ENCODE peak calls at places on chromosomes 6 and 20, in eight cellular contexts. W is stomach; E is upper lobe of right lung; P is GM23248; O is psoas muscle; D is naive thymus-derived CD4-positive, alpha-beta T cell; U is cardiac muscle cell; G is IMR-90. T is an unnamed sample. For H3K27me3, the result is how much of the 10 kb centered on the place peaks cover.

GRCh38 chr6:36848658-36849441 is 9.6 kb upstream of the CPNE5 start:
- DNase-seq in P (peak), D (no peak), O (no peak), E (peak), U (peak), G (no peak), W (peak), T (no peak)

GRCh38 chr20:38125157-38126056 is 39.7 kb downstream of the TGM2 start:
- DNase-seq in U (no peak), O (no peak), W (peak), E (peak), D (no peak), G (peak), P (no peak), T (peak)

GRCh38 chr20:11844691-11845090 is 73.0 kb upstream of the BTBD3 start:
- DNase-seq in W (no peak), E (no peak), P (no peak), O (no peak), D (no peak), G (no peak), U (no peak), T (no peak)

GRCh38 chr6:138970856-138971425 is 17.1 kb downstream of the REPS1 start:
- DNase-seq in P (peak), U (no peak), O (no peak), G (peak), W (no peak), E (no peak), D (no peak), T (peak)

GRCh38 chr6:68967549-68968300 is 332.6 kb downstream of the ADGRB3 start:
- DNase-seq in P (peak), D (peak), E (peak), G (peak), W (peak), O (peak), U (peak), T (peak)

GRCh38 chr6:28929887-28930620 is 6.3 kb upstream of the TRIM27 start:
- DNase-seq in E (no peak), O (no peak), P (peak), U (no peak), G (no peak), D (no peak), W (no peak), T (no peak)

GRCh38 chr20:45798935-45799642 is 7.3 kb downstream of the DNTTIP1 start:
- DNase-seq in U (peak), D (peak), E (no peak), W (peak), P (peak), O (peak), G (peak), T (peak)

GRCh38 chr6:10719386-10720228 is 3.3 kb upstream of the TMEM14C start:
- DNase-seq in E (peak), W (no peak), P (peak), U (no peak), G (no peak), O (peak), D (peak), T (peak)

GRCh38 chr6:14384175-14384949 is 266.8 kb downstream of the CD83 start:
- DNase-seq in D (no peak), O (no peak), E (no peak), P (no peak), G (no peak), W (no peak), U (no peak), T (no peak)

GRCh38 chr6:10555625-10556309 is 34.6 kb downstream of the GCNT2 start:
- DNase-seq in E (no peak), U (peak), O (peak), P (peak), W (peak), D (no peak), G (peak), T (peak)

GRCh38 chr20:35317416-35317815 is 25.2 kb upstream of the FAM83C start:
- DNase-seq in D (no peak), O (no peak), G (peak), W (no peak), U (no peak), P (no peak), E (no peak), T (no peak)

GRCh38 chr20:63082308-63082938 is 75.7 kb upstream of the BHLHE23 start:
- DNase-seq in W (peak), P (peak), D (peak), G (peak), E (peak), O (no peak), U (peak), T (peak)

GRCh38 chr6:31478186-31478950 is 19.6 kb upstream of the MICB start:
- DNase-seq in E (no peak), P (no peak), U (no peak), D (no peak), G (no peak), W (no peak), O (no peak), T (no peak)

GRCh38 chr6:30213999-30214982 is 1.1 kb upstream of the TRIM26 start:
- DNase-seq in O (peak), D (peak), G (peak), E (peak), U (peak), W (peak), P (peak), T (peak)

GRCh38 chr6:93992976-93993375 is 573.6 kb upstream of the EPHA7 start:
- DNase-seq in W (no peak), U (no peak), G (no peak), P (no peak), E (no peak), D (no peak), O (no peak), T (peak)

GRCh38 chr20:39849664-39850063 is 839.4 kb downstream of the MAFB start:
- DNase-seq in E (peak), U (peak), D (no peak), W (peak), P (peak), O (peak), G (peak), T (peak)

GRCh38 chr6:113856011-113856551 is 1.1 kb upstream of the MARCKS start:
- DNase-seq in O (no peak), E (no peak), D (no peak), W (peak), P (peak), G (peak), U (peak), T (peak)

GRCh38 chr6:109834595-109835437 is 143.3 kb upstream of the GPR6 start:
- DNase-seq in D (no peak), E (no peak), U (no peak), G (no peak), O (no peak), W (no peak), P (no peak), T (no peak)

GRCh38 chr6:7703148-7703680 is 22.7 kb upstream of the BMP6 start:
- DNase-seq in E (no peak), O (no peak), W (no peak), P (peak), D (no peak), G (no peak), U (no peak), T (no peak)

GRCh38 chr20:41245086-41245707 is 72.3 kb downstream of the ZHX3 start:
- DNase-seq in E (no peak), D (no peak), O (no peak), W (no peak), P (peak), G (peak), U (peak), T (no peak)

GRCh38 chr6:167573461-167574215 is 248.8 kb downstream of the TTLL2 start:
- DNase-seq in P (no peak), O (no peak), E (no peak), G (no peak), U (no peak), D (no peak), W (no peak), T (no peak)

GRCh38 chr20:47440857-47441773 is 60.6 kb upstream of the NCOA3 start:
- DNase-seq in U (peak), P (no peak), E (no peak), G (peak), D (no peak), O (no peak), W (no peak), T (no peak)

GRCh38 chr6:41504526-41505021 is 41.6 kb upstream of the FOXP4 start:
- DNase-seq in U (no peak), W (no peak), D (no peak), G (peak), P (peak), O (no peak), E (no peak), T (peak)

GRCh38 chr6:17130786-17131185 is 28.9 kb downstream of the STMND1 start:
- DNase-seq in W (no peak), G (peak), D (no peak), U (no peak), E (no peak), O (no peak), P (peak), T (no peak)

GRCh38 chr6:11055127-11055627 is 11.1 kb upstream of the ELOVL2 start:
- DNase-seq in P (no peak), G (peak), U (no peak), E (no peak), W (no peak), O (no peak), D (no peak), T (no peak)

GRCh38 chr20:23143098-23143497 is 57.0 kb upstream of the CD93 start:
- DNase-seq in G (peak), D (no peak), E (no peak), W (peak), O (peak), U (peak), P (peak), T (peak)

GRCh38 chr20:49676581-49677291 is 36.9 kb downstream of the B4GALT5 start:
- DNase-seq in D (no peak), E (no peak), G (peak), O (no peak), P (peak), W (peak), U (no peak), T (peak)

GRCh38 chr20:35715611-35716010 is 16.4 kb downstream of the ROMO1 start:
- DNase-seq in W (no peak), U (no peak), G (no peak), P (no peak), O (no peak), D (no peak), E (no peak), T (no peak)

GRCh38 chr6:3117912-3118352 is 579 bp upstream of the BPHL start:
- DNase-seq in D (no peak), O (no peak), E (no peak), U (no peak), G (no peak), P (no peak), W (no peak), T (no peak)

GRCh38 chr6:64504509-64504908 is 868.9 kb downstream of the PHF3 start:
- DNase-seq in G (peak), O (no peak), W (no peak), E (no peak), D (no peak), U (no peak), P (no peak), T (no peak)

GRCh38 chr6:81808834-81809598 is 56.5 kb upstream of the TENT5A start:
- DNase-seq in P (no peak), U (no peak), G (no peak), D (no peak), E (no peak), O (no peak), W (no peak), T (no peak)

GRCh38 chr20:51400051-51400926 is 142.2 kb downstream of the NFATC2 start:
- DNase-seq in O (no peak), E (peak), U (no peak), D (peak), W (peak), P (no peak), G (no peak), T (no peak)
- H3K4me3 ChIP-seq in O (no peak), E (no peak), U (no peak), D (peak), W (no peak), P (no peak), G (no peak), T (no peak)

GRCh38 chr6:148080311-148080710 is 262.3 kb upstream of the SASH1 start:
- DNase-seq in W (no peak), P (no peak), D (no peak), O (no peak), E (no peak), G (no peak), U (no peak), T (no peak)
- H3K27me3 ChIP-seq in W (under half), P (under half), D (under half), O (under half), E (under half), G (under half), U (under half), T (under half)

DNA sequence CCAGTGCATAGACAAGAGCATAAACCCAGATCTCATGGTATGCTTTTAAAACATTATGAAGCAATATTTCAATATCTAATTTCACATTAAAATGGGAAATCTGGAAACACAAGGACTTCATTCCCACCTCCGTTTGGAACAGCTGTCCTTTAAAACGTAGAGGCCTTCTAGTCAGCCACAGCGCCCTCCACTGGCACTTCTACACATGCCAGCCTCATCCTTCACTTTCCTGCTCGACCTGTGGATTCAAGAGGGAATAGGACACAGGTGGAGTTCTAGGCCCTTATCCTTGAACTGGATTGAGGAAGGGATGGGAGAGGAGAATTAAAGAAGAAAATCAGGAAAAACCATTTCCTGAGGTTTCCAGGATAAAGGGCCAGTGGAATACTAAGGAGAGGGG is 85.6 kb downstream of the LYRM4 start:
- DNase-seq in E (no peak), P (peak), D (no peak), G (no peak), U (peak), O (no peak), W (no peak), T (no peak)
- H3K4me3 ChIP-seq in E (no peak), P (no peak), D (peak), G (no peak), U (no peak), O (no peak), W (no peak), T (no peak)

GRCh38 chr6:108097882-108098281 is 23.3 kb upstream of the OSTM1 start:
- DNase-seq in O (no peak), G (no peak), U (no peak), P (no peak), W (no peak), D (no peak), E (no peak), T (no peak)
- H3K27me3 ChIP-seq in O (under half), G (under half), U (under half), P (under half), W (under half), D (under half), E (under half), T (under half)